ENCODE peak calls at places on chromosome 7, in four cellular contexts. One of them, this sample, is unnamed.

GRCh38 chr7:101718747-101719260 is 89.7 kb upstream of the MYL10 start:
- DNase-seq in psoas muscle: no peak
- DNase-seq in suprapubic skin: no peak
- DNase-seq in effector memory CD4-positive, alpha-beta T cell: no peak
- DNase-seq in this sample: no peak

GRCh38 chr7:156000601-156001396 is 188.5 kb upstream of the SHH start:
- DNase-seq in suprapubic skin: no peak
- DNase-seq in psoas muscle: no peak
- DNase-seq in effector memory CD4-positive, alpha-beta T cell: no peak
- DNase-seq in this sample: no peak

GRCh38 chr7:28315565-28316420 is 96.5 kb upstream of the CREB5 start:
- DNase-seq in suprapubic skin: peak
- DNase-seq in psoas muscle: peak
- DNase-seq in effector memory CD4-positive, alpha-beta T cell: no peak
- DNase-seq in this sample: no peak

GRCh38 chr7:70131807-70132565 is 533.7 kb downstream of the AUTS2 start:
- DNase-seq in psoas muscle: no peak
- DNase-seq in effector memory CD4-positive, alpha-beta T cell: no peak
- DNase-seq in suprapubic skin: no peak
- DNase-seq in this sample: no peak

GRCh38 chr7:132135986-132136385 is 440.3 kb downstream of the PLXNA4 start:
- DNase-seq in effector memory CD4-positive, alpha-beta T cell: no peak
- DNase-seq in psoas muscle: no peak
- DNase-seq in suprapubic skin: no peak
- DNase-seq in this sample: no peak

GRCh38 chr7:132738254-132738653 is 162.0 kb upstream of the PLXNA4 start:
- DNase-seq in suprapubic skin: no peak
- DNase-seq in psoas muscle: no peak
- DNase-seq in effector memory CD4-positive, alpha-beta T cell: no peak
- DNase-seq in this sample: no peak

GRCh38 chr7:7335909-7336308 is 153.6 kb downstream of the C1GALT1 start:
- DNase-seq in suprapubic skin: no peak
- DNase-seq in effector memory CD4-positive, alpha-beta T cell: no peak
- DNase-seq in psoas muscle: no peak
- DNase-seq in this sample: no peak

GRCh38 chr7:50348469-50349162 is 44.1 kb downstream of the IKZF1 start:
- DNase-seq in psoas muscle: no peak
- DNase-seq in effector memory CD4-positive, alpha-beta T cell: no peak
- DNase-seq in suprapubic skin: no peak
- DNase-seq in this sample: no peak

GRCh38 chr7:112882022-112882421 is 91.8 kb upstream of the TMEM168 start:
- DNase-seq in suprapubic skin: no peak
- DNase-seq in psoas muscle: no peak
- DNase-seq in effector memory CD4-positive, alpha-beta T cell: no peak
- DNase-seq in this sample: no peak

GRCh38 chr7:152574892-152575511 is 100.9 kb downstream of the XRCC2 start:
- DNase-seq in effector memory CD4-positive, alpha-beta T cell: no peak
- DNase-seq in suprapubic skin: no peak
- DNase-seq in psoas muscle: no peak
- DNase-seq in this sample: no peak

GRCh38 chr7:14834888-14835287 is 67.7 kb downstream of the DGKB start:
- DNase-seq in suprapubic skin: no peak
- DNase-seq in psoas muscle: no peak
- DNase-seq in effector memory CD4-positive, alpha-beta T cell: no peak
- DNase-seq in this sample: no peak

GRCh38 chr7:47040795-47041194 is 541.1 kb downstream of the TNS3 start:
- DNase-seq in psoas muscle: no peak
- DNase-seq in suprapubic skin: no peak
- DNase-seq in effector memory CD4-positive, alpha-beta T cell: no peak
- DNase-seq in this sample: no peak

GRCh38 chr7:121547341-121548092 is 151.4 kb upstream of the FAM3C start:
- DNase-seq in effector memory CD4-positive, alpha-beta T cell: no peak
- DNase-seq in psoas muscle: no peak
- DNase-seq in suprapubic skin: no peak
- DNase-seq in this sample: no peak

GRCh38 chr7:2572101-2572842 is 13.5 kb downstream of the IQCE start:
- DNase-seq in effector memory CD4-positive, alpha-beta T cell: no peak
- DNase-seq in psoas muscle: no peak
- DNase-seq in suprapubic skin: no peak
- DNase-seq in this sample: no peak

GRCh38 chr7:124029789-124030188 is 3.1 kb downstream of the TMEM229A start:
- DNase-seq in effector memory CD4-positive, alpha-beta T cell: no peak
- DNase-seq in suprapubic skin: no peak
- DNase-seq in psoas muscle: no peak
- DNase-seq in this sample: no peak

GRCh38 chr7:96075510-96076349 is 246.2 kb downstream of the SLC25A13 start:
- DNase-seq in psoas muscle: peak
- DNase-seq in suprapubic skin: peak
- DNase-seq in effector memory CD4-positive, alpha-beta T cell: peak
- DNase-seq in this sample: peak

GRCh38 chr7:97026705-97027426 is 2.2 kb upstream of the DLX5 start:
- DNase-seq in effector memory CD4-positive, alpha-beta T cell: no peak
- DNase-seq in psoas muscle: no peak
- DNase-seq in suprapubic skin: no peak
- DNase-seq in this sample: no peak

GRCh38 chr7:47536705-47537611 is 45.0 kb downstream of the TNS3 start:
- DNase-seq in effector memory CD4-positive, alpha-beta T cell: no peak
- DNase-seq in suprapubic skin: peak
- DNase-seq in psoas muscle: peak
- DNase-seq in this sample: no peak

GRCh38 chr7:16670021-16670420 is 24.0 kb downstream of the BZW2 start:
- DNase-seq in suprapubic skin: no peak
- DNase-seq in effector memory CD4-positive, alpha-beta T cell: no peak
- DNase-seq in psoas muscle: no peak
- DNase-seq in this sample: no peak

GRCh38 chr7:2231992-2232765 is 566 bp downstream of the MAD1L1 start:
- DNase-seq in psoas muscle: no peak
- DNase-seq in suprapubic skin: no peak
- DNase-seq in effector memory CD4-positive, alpha-beta T cell: peak
- DNase-seq in this sample: peak

GRCh38 chr7:5699951-5700384 is 81.5 kb downstream of the RNF216 start:
- DNase-seq in psoas muscle: no peak
- DNase-seq in effector memory CD4-positive, alpha-beta T cell: peak
- DNase-seq in suprapubic skin: no peak
- DNase-seq in this sample: peak

GRCh38 chr7:33054261-33054964 is 8.2 kb downstream of the NT5C3A start:
- DNase-seq in psoas muscle: no peak
- DNase-seq in effector memory CD4-positive, alpha-beta T cell: no peak
- DNase-seq in suprapubic skin: no peak
- DNase-seq in this sample: no peak

GRCh38 chr7:128755075-128755474 is 15.9 kb downstream of the CALU start:
- DNase-seq in effector memory CD4-positive, alpha-beta T cell: no peak
- DNase-seq in suprapubic skin: no peak
- DNase-seq in psoas muscle: no peak
- DNase-seq in this sample: no peak

GRCh38 chr7:128758553-128758952 is 17.0 kb downstream of the OPN1SW start:
- DNase-seq in suprapubic skin: no peak
- DNase-seq in psoas muscle: no peak
- DNase-seq in effector memory CD4-positive, alpha-beta T cell: no peak
- DNase-seq in this sample: no peak

GRCh38 chr7:128759274-128759673 is 16.3 kb downstream of the OPN1SW start:
- DNase-seq in effector memory CD4-positive, alpha-beta T cell: no peak
- DNase-seq in suprapubic skin: no peak
- DNase-seq in psoas muscle: no peak
- DNase-seq in this sample: no peak

GRCh38 chr7:128757203-128757602 is 18.0 kb downstream of the CALU start:
- DNase-seq in suprapubic skin: no peak
- DNase-seq in effector memory CD4-positive, alpha-beta T cell: no peak
- DNase-seq in psoas muscle: no peak
- DNase-seq in this sample: no peak

DNA sequence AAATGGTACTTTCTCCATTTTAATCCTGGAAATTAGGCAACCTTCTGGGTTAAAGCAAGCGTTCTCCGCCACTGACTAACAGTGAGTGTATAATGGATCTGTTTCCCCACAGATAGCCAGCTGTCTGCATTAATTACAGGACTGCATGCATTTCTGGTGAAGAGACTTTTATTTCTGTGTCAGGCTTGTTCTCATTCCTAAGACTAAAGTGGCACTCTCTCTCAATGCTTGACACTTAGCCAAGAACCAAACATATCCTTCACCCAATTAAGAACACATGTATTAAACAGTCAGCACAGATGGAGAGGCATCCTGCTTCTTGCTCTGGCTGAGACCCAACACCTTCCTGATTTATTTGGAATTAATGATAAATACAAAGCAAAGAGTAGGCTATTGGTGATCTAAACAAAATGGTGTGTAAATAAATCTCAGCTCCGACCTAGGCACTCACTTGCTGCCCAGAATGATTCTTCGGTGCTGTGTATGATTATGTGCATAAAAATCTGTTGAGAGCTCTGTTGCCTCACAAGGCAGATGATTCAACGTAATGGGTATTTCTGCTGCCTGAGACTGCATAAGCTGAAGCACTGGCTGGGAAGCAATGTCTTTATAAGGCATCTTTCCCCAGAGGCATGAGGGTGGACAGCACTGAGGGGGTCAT is 16.8 kb downstream of the CALU start:
- DNase-seq in effector memory CD4-positive, alpha-beta T cell: no peak
- DNase-seq in psoas muscle: no peak
- DNase-seq in suprapubic skin: no peak
- DNase-seq in this sample: no peak
- H3K27ac ChIP-seq in effector memory CD4-positive, alpha-beta T cell: no peak
- H3K27ac ChIP-seq in psoas muscle: peak
- H3K27ac ChIP-seq in suprapubic skin: no peak
- H3K27ac ChIP-seq in this sample: no peak

GRCh38 chr7:73890541-73891147 is 29.7 kb downstream of the TMEM270 start:
- DNase-seq in psoas muscle: peak
- DNase-seq in suprapubic skin: no peak
- DNase-seq in effector memory CD4-positive, alpha-beta T cell: no peak
- DNase-seq in this sample: no peak

GRCh38 chr7:73891178-73891885 is 30.4 kb downstream of the TMEM270 start:
- DNase-seq in suprapubic skin: no peak
- DNase-seq in effector memory CD4-positive, alpha-beta T cell: no peak
- DNase-seq in psoas muscle: no peak
- DNase-seq in this sample: no peak

GRCh38 chr7:73893342-73894101 is 32.6 kb downstream of the TMEM270 start:
- DNase-seq in effector memory CD4-positive, alpha-beta T cell: no peak
- DNase-seq in suprapubic skin: peak
- DNase-seq in psoas muscle: peak
- DNase-seq in this sample: no peak

GRCh38 chr7:73894851-73895441 is 34.0 kb downstream of the TMEM270 start:
- DNase-seq in psoas muscle: peak
- DNase-seq in effector memory CD4-positive, alpha-beta T cell: no peak
- DNase-seq in suprapubic skin: peak
- DNase-seq in this sample: no peak

DNA sequence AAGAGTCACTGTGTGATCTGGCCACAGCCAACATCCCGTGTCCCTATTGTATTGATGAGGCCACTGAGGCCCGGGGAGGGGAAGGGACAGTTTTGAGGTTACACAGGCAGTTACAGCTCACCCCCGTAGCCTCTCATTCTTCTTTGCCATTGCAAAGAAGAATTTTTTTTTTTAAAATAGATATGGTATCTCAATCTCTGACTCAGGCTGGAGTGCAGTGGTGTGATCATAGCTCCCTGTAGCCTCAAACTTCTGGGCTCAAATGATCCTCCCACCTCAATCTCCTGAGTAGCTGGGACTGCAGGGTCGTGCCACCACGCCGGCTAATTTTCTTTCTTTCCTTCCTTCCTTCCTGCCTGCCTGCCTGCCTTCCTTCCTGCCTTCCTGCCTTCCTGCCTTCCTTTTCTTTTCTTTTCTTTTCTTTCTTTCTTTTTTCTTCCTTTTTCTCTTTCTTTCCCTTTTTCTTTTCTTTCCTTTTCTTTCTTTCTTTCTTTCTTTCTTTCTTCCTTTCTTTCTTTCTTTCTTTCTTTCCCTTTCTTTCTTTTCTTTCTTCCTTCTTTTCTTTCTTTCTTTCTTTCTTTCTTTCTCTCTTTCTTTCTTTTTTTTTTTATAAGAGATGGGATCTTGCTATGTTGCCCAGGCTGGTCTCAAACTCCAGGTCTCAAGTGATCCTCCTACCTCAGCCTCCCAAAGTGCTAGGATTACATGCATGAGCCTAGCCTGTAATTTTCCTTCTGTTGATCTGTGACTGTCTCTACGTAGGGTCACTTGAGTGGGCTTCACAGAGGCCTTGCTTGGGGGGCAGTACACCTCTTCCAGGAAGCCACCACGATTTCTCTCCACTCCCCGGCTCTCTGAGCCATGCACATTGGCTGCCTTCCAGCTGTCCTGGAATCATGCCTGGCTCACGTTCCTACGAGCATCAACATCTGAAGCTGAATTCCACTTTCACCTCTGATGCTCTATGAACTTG is 31.3 kb downstream of the TMEM270 start:
- DNase-seq in suprapubic skin: no peak
- DNase-seq in effector memory CD4-positive, alpha-beta T cell: no peak
- DNase-seq in psoas muscle: peak
- DNase-seq in this sample: no peak
- H3K27ac ChIP-seq in suprapubic skin: no peak
- H3K27ac ChIP-seq in effector memory CD4-positive, alpha-beta T cell: no peak
- H3K27ac ChIP-seq in psoas muscle: no peak
- H3K27ac ChIP-seq in this sample: no peak

DNA sequence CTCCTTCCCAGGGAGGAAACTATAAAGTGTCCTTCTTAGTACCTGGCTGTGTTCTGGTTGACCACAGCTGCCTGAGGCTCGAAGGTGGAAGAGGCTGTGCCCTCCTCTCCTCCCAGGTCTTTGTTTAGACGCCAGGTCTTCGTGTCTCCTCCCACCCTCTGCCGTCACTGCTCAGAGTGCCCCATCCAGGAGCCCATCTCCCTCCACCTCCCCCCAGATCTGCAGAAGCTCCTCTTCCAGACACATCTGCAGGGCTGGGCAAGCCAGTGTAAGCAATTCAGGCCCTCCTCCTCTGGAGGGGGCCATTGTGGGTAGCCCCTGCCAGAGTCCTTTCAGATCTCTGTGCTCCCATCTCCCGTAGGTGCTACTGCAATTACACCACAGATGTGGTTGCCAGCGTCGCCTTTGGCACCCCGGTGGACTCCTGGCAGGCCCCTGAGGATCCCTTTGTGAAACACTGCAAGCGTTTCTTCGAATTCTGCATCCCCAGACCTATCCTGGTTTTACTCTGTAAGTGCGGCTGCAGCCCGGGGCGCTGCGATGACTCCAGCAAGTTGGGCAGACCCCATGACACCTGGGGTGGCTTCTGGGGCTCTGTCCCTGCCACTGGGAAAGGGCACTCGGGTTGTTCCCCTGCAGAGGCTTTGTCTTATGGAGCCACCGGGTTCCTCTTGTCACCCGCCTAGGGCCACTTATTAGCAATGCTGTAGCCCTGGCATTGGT is 107.5 kb downstream of the PARP12 start:
- DNase-seq in suprapubic skin: no peak
- DNase-seq in effector memory CD4-positive, alpha-beta T cell: no peak
- DNase-seq in psoas muscle: no peak
- DNase-seq in this sample: no peak
- H3K27ac ChIP-seq in suprapubic skin: no peak
- H3K27ac ChIP-seq in effector memory CD4-positive, alpha-beta T cell: no peak
- H3K27ac ChIP-seq in psoas muscle: no peak
- H3K27ac ChIP-seq in this sample: no peak

DNA sequence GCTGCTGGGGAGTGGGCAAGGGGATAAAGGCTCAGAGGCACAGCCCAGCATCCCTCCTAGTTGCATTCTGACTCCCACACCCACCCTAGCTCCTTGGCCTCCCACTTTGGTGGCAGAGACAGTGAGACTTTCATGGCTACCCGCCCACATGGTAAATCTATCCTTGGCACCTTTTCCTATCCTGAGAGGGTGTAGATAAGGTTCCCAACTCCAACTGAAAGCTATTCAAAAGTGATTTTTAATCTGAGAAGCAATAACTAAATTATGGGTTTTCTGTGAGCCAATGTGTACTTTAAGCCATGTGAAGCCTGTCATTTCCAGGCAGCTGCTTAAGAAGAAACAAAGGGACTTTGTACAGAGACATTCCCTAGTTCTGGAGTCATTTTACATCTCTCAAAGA is 9.1 kb downstream of the LAMB1 start:
- DNase-seq in suprapubic skin: no peak
- DNase-seq in effector memory CD4-positive, alpha-beta T cell: no peak
- DNase-seq in psoas muscle: no peak
- DNase-seq in this sample: no peak
- H3K27ac ChIP-seq in suprapubic skin: no peak
- H3K27ac ChIP-seq in effector memory CD4-positive, alpha-beta T cell: no peak
- H3K27ac ChIP-seq in psoas muscle: no peak
- H3K27ac ChIP-seq in this sample: no peak